ENCODE peak calls at places on chromosomes 5 and 9, in six cellular contexts. L, E, C, V, G and O are unnamed samples.

GRCh38 chr9:128053560-128053959 is 13.6 kb downstream of the NAIF1 start:
- DNase-seq in L (no peak), E (peak; percentile 72), C (no peak), V (peak; percentile 23), G (no peak), O (no peak)

GRCh38 chr5:163407034-163407652 is 30.3 kb upstream of the CCNG1 start:
- DNase-seq in L (peak; percentile 17), E (no peak), C (no peak), V (no peak), G (no peak), O (no peak)

GRCh38 chr9:134396258-134396742 is 70.0 kb downstream of the RXRA start:
- DNase-seq in L (no peak), E (no peak), C (peak; percentile 29), V (no peak), G (no peak), O (no peak)

GRCh38 chr5:14407051-14407450 is 174.5 kb upstream of the OTULINL start:
- DNase-seq in L (peak; percentile 35), E (no peak), C (no peak), V (no peak), G (no peak), O (no peak)

GRCh38 chr5:95781101-95781583 is 41.4 kb downstream of the GLRX start:
- DNase-seq in L (peak; percentile 84), E (peak; percentile 84), C (peak; percentile 62), V (peak; percentile 83), G (peak; percentile 52), O (peak; percentile 85)

GRCh38 chr5:30804739-30805313 is 388.7 kb upstream of the CDH6 start:
- DNase-seq in L (no peak), E (no peak), C (no peak), V (no peak), G (peak; percentile 19), O (peak; percentile 62)

GRCh38 chr5:40480392-40480791 is 199.3 kb upstream of the PTGER4 start:
- DNase-seq in L (no peak), E (no peak), C (peak; percentile 29), V (no peak), G (no peak), O (no peak)

GRCh38 chr9:76415731-76416130 is 21.5 kb upstream of the RFK start:
- DNase-seq in L (peak; percentile 50), E (peak; percentile 69), C (no peak), V (no peak), G (no peak), O (no peak)

GRCh38 chr5:140165101-140165920 is 9.7 kb upstream of the CYSTM1 start:
- DNase-seq in L (no peak), E (peak; percentile 89), C (no peak), V (no peak), G (no peak), O (no peak)

GRCh38 chr5:59020611-59021285 is 437.9 kb downstream of the RAB3C start:
- DNase-seq in L (no peak), E (no peak), C (peak; percentile 2), V (no peak), G (no peak), O (peak; percentile 35)

GRCh38 chr9:87336914-87337333 is 160.7 kb upstream of the DAPK1 start:
- DNase-seq in L (peak; percentile 86), E (peak; percentile 76), C (no peak), V (peak; percentile 60), G (peak; percentile 52), O (peak; percentile 79)

GRCh38 chr5:127801751-127802476 is 98.7 kb downstream of the CCDC192 start:
- DNase-seq in L (peak; percentile 30), E (no peak), C (no peak), V (no peak), G (peak; percentile 48), O (peak; percentile 73)

GRCh38 chr5:135186662-135187522 is 152.9 kb upstream of the PITX1 start:
- DNase-seq in L (no peak), E (no peak), C (no peak), V (no peak), G (no peak), O (peak; percentile 33)

GRCh38 chr5:50874277-50874984 is 208.0 kb downstream of the PARP8 start:
- DNase-seq in L (no peak), E (peak; percentile 15), C (no peak), V (peak; percentile 19), G (no peak), O (no peak)

GRCh38 chr5:151150484-151151262 is 6.9 kb downstream of the ANXA6 start:
- DNase-seq in L (peak; percentile 52), E (peak; percentile 60), C (peak; percentile 47), V (peak; percentile 69), G (no peak), O (peak; percentile 47)